ENCODE peak calls at places on chromosomes 5 and 9, in eight cellular contexts. L is tibial artery, N is tibial nerve, X is A549, V is breast epithelium, E is fibroblast of pulmonary artery, Z is mucosa of descending colon, Q is PC-9. P is an unnamed sample.

GRCh38 chr5:142748568-142749249 is 21.5 kb upstream of the ARHGAP26 start:
- DNase-seq in L (no peak), N (no peak), X (peak), V (peak), E (no peak), Z (peak), Q (no peak), P (no peak)

GRCh38 chr9:116193636-116194035 is 40.0 kb downstream of the PAPPA start:
- DNase-seq in L (no peak), N (no peak), X (no peak), V (no peak), E (peak), Z (no peak), Q (peak), P (no peak)

GRCh38 chr5:6649186-6649585 is 15.9 kb downstream of the SRD5A1 start:
- DNase-seq in L (no peak), N (no peak), X (no peak), V (no peak), E (no peak), Z (no peak), Q (no peak), P (no peak)

GRCh38 chr5:122458278-122458872 is 146.3 kb downstream of the SNCAIP start:
- DNase-seq in L (no peak), N (no peak), X (peak), V (no peak), E (peak), Z (peak), Q (no peak), P (no peak)

GRCh38 chr5:113212244-113212920 is 222.4 kb downstream of the TSSK1B start:
- DNase-seq in L (no peak), N (no peak), X (no peak), V (peak), E (peak), Z (no peak), Q (no peak), P (no peak)

GRCh38 chr5:112417931-112418358 is 1.1 kb downstream of the EPB41L4A start:
- DNase-seq in L (peak), N (no peak), X (no peak), V (peak), E (peak), Z (peak), Q (peak), P (peak)

GRCh38 chr5:138229387-138229786 is 16.3 kb upstream of the CDC23 start:
- DNase-seq in L (no peak), N (no peak), X (no peak), V (no peak), E (no peak), Z (no peak), Q (no peak), P (no peak)

GRCh38 chr5:16579142-16579541 is 37.7 kb downstream of the RETREG1 start:
- DNase-seq in L (no peak), N (no peak), X (no peak), V (peak), E (no peak), Z (no peak), Q (no peak), P (no peak)

GRCh38 chr9:114319147-114319546 is 3.8 kb upstream of the ORM1 start:
- DNase-seq in L (no peak), N (no peak), X (no peak), V (no peak), E (no peak), Z (no peak), Q (no peak), P (no peak)

GRCh38 chr9:75979362-75979761 is 88.9 kb downstream of the PCSK5 start:
- DNase-seq in L (no peak), N (no peak), X (peak), V (no peak), E (peak), Z (peak), Q (no peak), P (no peak)

GRCh38 chr9:37839491-37840461 is 39.2 kb downstream of the DCAF10 start:
- DNase-seq in L (no peak), N (no peak), X (no peak), V (no peak), E (peak), Z (no peak), Q (no peak), P (no peak)

GRCh38 chr5:116289276-116289675 is 204.5 kb downstream of the COMMD10 start:
- DNase-seq in L (no peak), N (no peak), X (no peak), V (no peak), E (no peak), Z (no peak), Q (no peak), P (no peak)

GRCh38 chr9:106421772-106422171 is 441.2 kb upstream of the ZNF462 start:
- DNase-seq in L (no peak), N (no peak), X (no peak), V (no peak), E (no peak), Z (no peak), Q (no peak), P (no peak)

GRCh38 chr5:170159101-170159698 is 53.5 kb downstream of the FOXI1 start:
- DNase-seq in L (no peak), N (no peak), X (peak), V (no peak), E (peak), Z (no peak), Q (peak), P (no peak)

GRCh38 chr5:151770383-151771258 is 1.1 kb upstream of the G3BP1 start:
- DNase-seq in L (peak), N (peak), X (peak), V (peak), E (peak), Z (peak), Q (peak), P (peak)

GRCh38 chr9:33923998-33924701 is 107.2 kb downstream of the UBE2R2 start:
- DNase-seq in L (no peak), N (no peak), X (no peak), V (no peak), E (no peak), Z (no peak), Q (no peak), P (no peak)

GRCh38 chr5:142275496-142275895 is 49.3 kb downstream of the SPRY4 start:
- DNase-seq in L (peak), N (no peak), X (no peak), V (no peak), E (no peak), Z (no peak), Q (peak), P (no peak)

GRCh38 chr9:75855509-75855908 is 35.0 kb upstream of the PCSK5 start:
- DNase-seq in L (no peak), N (peak), X (peak), V (no peak), E (peak), Z (peak), Q (no peak), P (no peak)

GRCh38 chr5:40258205-40258604 is 421.5 kb upstream of the PTGER4 start:
- DNase-seq in L (no peak), N (no peak), X (no peak), V (no peak), E (peak), Z (no peak), Q (no peak), P (no peak)

GRCh38 chr5:122776143-122776542 is 1.3 kb downstream of the SNX2 start:
- DNase-seq in L (no peak), N (no peak), X (no peak), V (no peak), E (no peak), Z (no peak), Q (no peak), P (no peak)

GRCh38 chr9:99593621-99594020 is 228.1 kb upstream of the NR4A3 start:
- DNase-seq in L (no peak), N (no peak), X (no peak), V (no peak), E (no peak), Z (no peak), Q (no peak), P (no peak)

GRCh38 chr9:101462558-101462957 is 27.0 kb upstream of the ALDOB start:
- DNase-seq in L (no peak), N (no peak), X (no peak), V (no peak), E (peak), Z (no peak), Q (peak), P (no peak)

GRCh38 chr5:178478370-178478769 is 111.8 kb downstream of the COL23A1 start:
- DNase-seq in L (peak), N (no peak), X (no peak), V (no peak), E (no peak), Z (no peak), Q (no peak), P (no peak)

GRCh38 chr5:5480481-5481111 is 58.1 kb downstream of the ICE1 start:
- DNase-seq in L (no peak), N (no peak), X (no peak), V (no peak), E (no peak), Z (no peak), Q (no peak), P (no peak)

GRCh38 chr5:66197764-66198405 is 53.8 kb downstream of the SREK1 start:
- DNase-seq in L (no peak), N (no peak), X (peak), V (no peak), E (no peak), Z (no peak), Q (peak), P (no peak)

GRCh38 chr9:72292874-72293607 is 72.0 kb downstream of the ZFAND5 start:
- DNase-seq in L (no peak), N (peak), X (peak), V (no peak), E (peak), Z (peak), Q (no peak), P (no peak)

GRCh38 chr5:139296198-139296597 is 2.7 kb downstream of the MATR3 start:
- DNase-seq in L (no peak), N (no peak), X (no peak), V (no peak), E (no peak), Z (no peak), Q (no peak), P (no peak)

GRCh38 chr5:139293504-139294371 is at the start of gene MATR3:
- DNase-seq in L (peak), N (peak), X (peak), V (peak), E (peak), Z (peak), Q (peak), P (peak)

GRCh38 chr5:139293199-139293503 is 389 bp upstream of the MATR3 start:
- DNase-seq in L (no peak), N (no peak), X (no peak), V (no peak), E (no peak), Z (no peak), Q (peak), P (no peak)

GRCh38 chr5:139295692-139296091 is 2.2 kb downstream of the MATR3 start:
- DNase-seq in L (no peak), N (no peak), X (no peak), V (no peak), E (no peak), Z (no peak), Q (no peak), P (no peak)

GRCh38 chr5:139294372-139295165 is 1.0 kb downstream of the MATR3 start:
- DNase-seq in L (peak), N (peak), X (peak), V (peak), E (peak), Z (peak), Q (peak), P (peak)
- TF ChIP-seq CTCF in L (no peak), N (peak), X (peak), V (no peak), E (peak), Z (no peak), Q (no peak), P (no peak)

GRCh38 chr9:133275105-133276000 is at the start of gene ABO:
- DNase-seq in L (no peak), N (no peak), X (no peak), V (no peak), E (no peak), Z (peak), Q (no peak), P (no peak)
- TF ChIP-seq CTCF in L (no peak), N (peak), X (peak), V (no peak), E (no peak), Z (peak), Q (no peak), P (no peak)

GRCh38 chr5:68749076-68749475 is 344.7 kb upstream of the SLC30A5 start:
- DNase-seq in L (no peak), N (no peak), X (no peak), V (no peak), E (no peak), Z (no peak), Q (no peak), P (no peak)
- TF ChIP-seq CTCF in L (no peak), N (no peak), X (no peak), V (no peak), E (no peak), Z (no peak), Q (no peak), P (no peak)

DNA sequence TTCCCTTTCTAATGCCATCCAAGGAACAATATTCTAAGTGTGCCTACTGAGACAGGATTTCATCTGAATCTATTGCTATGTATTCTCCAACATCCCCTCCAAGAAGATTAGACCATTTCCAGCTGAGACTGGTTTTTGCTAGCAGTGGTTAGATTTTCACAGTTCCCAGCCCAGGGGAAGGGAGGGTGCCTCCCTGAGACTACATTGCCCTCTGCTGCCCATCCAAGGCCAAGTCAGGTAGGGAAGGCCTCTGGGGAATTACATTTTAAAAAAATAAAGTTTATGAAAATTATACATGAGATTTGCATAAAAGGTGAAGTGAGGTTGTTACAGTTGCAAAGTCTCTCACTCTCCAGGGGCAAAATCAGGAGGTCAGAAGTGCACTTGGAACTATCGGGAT is 28.0 kb upstream of the SYK start:
- DNase-seq in L (no peak), N (no peak), X (no peak), V (no peak), E (no peak), Z (peak), Q (no peak), P (no peak)
- TF ChIP-seq CTCF in L (no peak), N (peak), X (peak), V (peak), E (no peak), Z (peak), Q (peak), P (no peak)

DNA sequence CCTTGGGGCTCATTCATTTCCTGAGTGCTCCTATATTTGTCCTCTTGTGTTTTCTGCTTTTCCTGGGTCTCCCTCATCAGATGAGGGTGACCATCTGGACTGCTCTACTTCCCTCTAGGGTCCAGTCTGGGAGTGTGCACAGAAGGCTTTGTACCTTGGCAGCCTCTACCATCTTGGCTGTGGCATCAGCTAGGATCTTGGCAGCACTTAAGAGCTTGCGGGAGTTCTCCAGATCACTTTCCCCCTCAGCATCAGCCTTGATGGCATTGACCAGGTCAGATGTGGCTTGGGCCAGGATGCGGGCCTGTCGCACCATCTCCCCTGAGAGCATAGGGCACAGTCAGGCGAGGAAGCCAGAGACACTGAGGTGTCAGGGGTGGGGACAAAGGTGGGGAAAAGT is 15.8 kb downstream of the TLN1 start:
- DNase-seq in L (no peak), N (no peak), X (peak), V (no peak), E (no peak), Z (no peak), Q (no peak), P (no peak)
- TF ChIP-seq CTCF in L (peak), N (no peak), X (no peak), V (no peak), E (peak), Z (no peak), Q (no peak), P (no peak)

DNA sequence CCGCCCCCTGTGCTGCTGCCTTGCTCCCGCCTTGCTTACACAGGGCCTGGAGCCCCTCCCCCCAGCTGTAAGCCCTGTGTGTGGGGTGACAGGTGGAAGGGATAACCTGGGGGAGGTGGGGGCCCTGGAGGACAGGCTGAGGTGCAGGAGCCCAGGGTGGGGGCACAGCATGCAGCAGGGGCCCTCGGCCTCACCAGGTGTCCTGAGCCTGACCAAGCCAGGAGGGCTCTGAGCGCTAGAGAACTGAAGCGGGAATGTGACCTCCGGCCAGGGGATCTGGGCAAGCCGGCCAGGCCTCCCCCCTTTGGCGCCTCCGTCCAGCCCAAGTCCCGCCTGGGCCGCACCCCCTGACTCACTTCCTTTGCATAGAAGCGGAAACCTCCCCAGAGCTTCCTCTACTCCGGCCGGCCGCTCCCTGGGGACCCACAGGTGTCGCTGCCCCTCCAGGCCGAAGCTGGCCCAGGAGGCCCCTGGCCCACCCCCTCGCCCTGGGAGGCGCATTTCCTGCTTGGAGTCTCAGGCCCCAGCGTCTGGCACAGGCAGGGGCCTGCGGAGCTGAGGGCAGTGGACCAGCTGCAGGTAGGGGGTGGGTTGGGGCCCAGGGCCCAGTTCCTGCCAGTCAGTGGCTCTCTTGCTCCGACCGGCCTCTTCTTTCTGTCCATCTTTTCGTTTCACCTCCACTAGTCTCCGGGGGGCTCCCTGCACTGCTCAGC is at the start of gene TOR4A:
- DNase-seq in L (peak), N (peak), X (peak), V (no peak), E (peak), Z (peak), Q (peak), P (peak)
- TF ChIP-seq CTCF in L (no peak), N (no peak), X (peak), V (no peak), E (peak), Z (peak), Q (no peak), P (no peak)

GRCh38 chr5:109691248-109691574 is 1.5 kb downstream of the MAN2A1 start:
- DNase-seq in L (no peak), N (no peak), X (no peak), V (no peak), E (no peak), Z (no peak), Q (no peak), P (no peak)

GRCh38 chr5:109688647-109688998 is 1.1 kb upstream of the MAN2A1 start:
- DNase-seq in L (no peak), N (peak), X (no peak), V (no peak), E (peak), Z (peak), Q (no peak), P (no peak)

GRCh38 chr5:109689740-109690455 is at the start of gene MAN2A1:
- DNase-seq in L (peak), N (peak), X (peak), V (peak), E (peak), Z (peak), Q (peak), P (peak)

GRCh38 chr5:109690456-109691247 is 925 bp downstream of the MAN2A1 start:
- DNase-seq in L (peak), N (peak), X (peak), V (peak), E (peak), Z (peak), Q (peak), P (peak)

GRCh38 chr5:109688999-109689739 is 558 bp upstream of the MAN2A1 start:
- DNase-seq in L (peak), N (peak), X (peak), V (peak), E (peak), Z (peak), Q (peak), P (peak)
- TF ChIP-seq CTCF in L (no peak), N (peak), X (no peak), V (no peak), E (no peak), Z (no peak), Q (peak), P (no peak)

GRCh38 chr5:94812232-94812631 is 193.8 kb downstream of the SLF1 start:
- DNase-seq in L (no peak), N (no peak), X (no peak), V (no peak), E (no peak), Z (no peak), Q (no peak), P (no peak)
- TF ChIP-seq CTCF in L (no peak), N (no peak), X (peak), V (no peak), E (no peak), Z (no peak), Q (no peak), P (no peak)

GRCh38 chr9:132181796-132182521 is 20.1 kb downstream of the NTNG2 start:
- DNase-seq in L (no peak), N (peak), X (no peak), V (no peak), E (peak), Z (no peak), Q (no peak), P (no peak)

GRCh38 chr9:132185164-132186009 is 23.5 kb downstream of the NTNG2 start:
- DNase-seq in L (no peak), N (no peak), X (no peak), V (no peak), E (peak), Z (no peak), Q (no peak), P (no peak)

GRCh38 chr9:132183134-132183533 is 21.3 kb downstream of the NTNG2 start:
- DNase-seq in L (no peak), N (no peak), X (no peak), V (no peak), E (no peak), Z (no peak), Q (no peak), P (no peak)

GRCh38 chr9:132183715-132184114 is 21.9 kb downstream of the NTNG2 start:
- DNase-seq in L (no peak), N (no peak), X (no peak), V (no peak), E (no peak), Z (no peak), Q (no peak), P (no peak)

GRCh38 chr9:132182609-132183073 is 20.8 kb downstream of the NTNG2 start:
- DNase-seq in L (no peak), N (no peak), X (peak), V (no peak), E (peak), Z (no peak), Q (no peak), P (no peak)
- TF ChIP-seq CTCF in L (no peak), N (no peak), X (no peak), V (no peak), E (peak), Z (no peak), Q (no peak), P (no peak)

GRCh38 chr5:57383093-57383861 is 99.3 kb downstream of the ACTBL2 start:
- DNase-seq in L (no peak), N (no peak), X (peak), V (no peak), E (peak), Z (peak), Q (peak), P (no peak)
- TF ChIP-seq CTCF in L (peak), N (no peak), X (peak), V (no peak), E (peak), Z (no peak), Q (no peak), P (no peak)

P was measured in omental fat pad.